ENCODE peak calls at places on chromosomes 2 and 18, in nine cellular contexts. J is A549, G is HCT116, T is SK-N-SH, V is K562, D is endothelial cell of umbilical vein, E is GM12878, K is H1, W is HepG2. F is an unnamed sample.

GRCh38 chr2:23492941-23493340 is 108.0 kb downstream of the KLHL29 start:
- DNase-seq in E (no peak), G (no peak), D (no peak), V (no peak), J (no peak), W (no peak), K (no peak), T (no peak), F (peak)

GRCh38 chr2:75728614-75729419 is 18.1 kb upstream of the GCFC2 start:
- DNase-seq in G (no peak), J (no peak), E (no peak), D (no peak), W (no peak), K (no peak), V (no peak), T (peak), F (no peak)

GRCh38 chr2:11024010-11024615 is 112.4 kb downstream of the KCNF1 start:
- DNase-seq in D (no peak), E (no peak), T (no peak), W (peak), V (peak), J (no peak), G (no peak), K (no peak), F (no peak)

GRCh38 chr2:121412349-121412748 is 118.3 kb upstream of the RNU4ATAC start:
- DNase-seq in G (no peak), W (no peak), E (no peak), V (no peak), T (no peak), K (no peak), J (no peak), D (no peak), F (no peak)

GRCh38 chr2:65265090-65266045 is 37.7 kb downstream of the ACTR2 start:
- DNase-seq in T (peak), G (peak), E (peak), K (no peak), D (peak), J (peak), V (peak), W (peak), F (peak)

GRCh38 chr2:122960727-122961641 is 1064.1 kb upstream of the CNTNAP5 start:
- DNase-seq in J (no peak), K (no peak), V (no peak), T (no peak), G (no peak), E (no peak), W (no peak), D (no peak), F (no peak)

GRCh38 chr2:20738789-20739188 is 71.8 kb downstream of the GDF7 start:
- DNase-seq in V (no peak), K (no peak), G (no peak), J (no peak), D (no peak), T (no peak), E (no peak), W (no peak), F (no peak)

GRCh38 chr18:5600376-5601071 is 56.7 kb upstream of the EPB41L3 start:
- DNase-seq in D (peak), K (no peak), T (no peak), E (no peak), V (peak), W (peak), G (no peak), J (no peak), F (peak)

GRCh38 chr2:223950448-223951347 is 5.6 kb upstream of the WDFY1 start:
- DNase-seq in G (no peak), V (no peak), W (no peak), J (no peak), K (no peak), T (no peak), D (peak), E (no peak), F (no peak)

GRCh38 chr2:201466050-201466660 is 14.6 kb downstream of the STRADB start:
- DNase-seq in J (no peak), V (no peak), K (no peak), T (no peak), W (no peak), D (peak), G (no peak), E (no peak), F (no peak)

GRCh38 chr2:1503471-1504310 is 90.4 kb downstream of the TPO start:
- DNase-seq in V (no peak), E (no peak), W (no peak), G (no peak), J (no peak), K (no peak), T (no peak), D (no peak), F (no peak)
- TF ChIP-seq MAX in V (no peak), E (no peak), W (no peak), G (no peak), J (no peak), K (no peak), T (no peak), D (no peak), F (no peak)

GRCh38 chr2:207950761-207951114 is 74.6 kb downstream of the PLEKHM3 start:
- DNase-seq in W (no peak), J (no peak), T (no peak), V (no peak), K (no peak), D (no peak), E (no peak), G (no peak), F (no peak)
- H3K4me3 ChIP-seq in W (no peak), J (no peak), T (no peak), V (no peak), K (peak), D (no peak), E (no peak), G (no peak), F (no peak)

GRCh38 chr2:9949992-9950520 is 1.4 kb upstream of the GRHL1 start:
- DNase-seq in J (no peak), V (no peak), G (no peak), K (no peak), T (no peak), W (no peak), D (no peak), E (no peak), F (no peak)

GRCh38 chr2:9951522-9952285 is at the start of gene GRHL1:
- DNase-seq in J (peak), T (peak), G (peak), V (peak), K (peak), D (peak), E (peak), W (peak), F (peak)

GRCh38 chr2:9949239-9949991 is 2.1 kb upstream of the GRHL1 start:
- DNase-seq in W (no peak), D (no peak), J (no peak), G (no peak), T (no peak), V (no peak), E (no peak), K (no peak), F (no peak)

GRCh38 chr2:9951272-9951521 is 296 bp upstream of the GRHL1 start:
- DNase-seq in T (no peak), V (no peak), K (no peak), D (no peak), W (no peak), J (no peak), G (no peak), E (no peak), F (no peak)

DNA sequence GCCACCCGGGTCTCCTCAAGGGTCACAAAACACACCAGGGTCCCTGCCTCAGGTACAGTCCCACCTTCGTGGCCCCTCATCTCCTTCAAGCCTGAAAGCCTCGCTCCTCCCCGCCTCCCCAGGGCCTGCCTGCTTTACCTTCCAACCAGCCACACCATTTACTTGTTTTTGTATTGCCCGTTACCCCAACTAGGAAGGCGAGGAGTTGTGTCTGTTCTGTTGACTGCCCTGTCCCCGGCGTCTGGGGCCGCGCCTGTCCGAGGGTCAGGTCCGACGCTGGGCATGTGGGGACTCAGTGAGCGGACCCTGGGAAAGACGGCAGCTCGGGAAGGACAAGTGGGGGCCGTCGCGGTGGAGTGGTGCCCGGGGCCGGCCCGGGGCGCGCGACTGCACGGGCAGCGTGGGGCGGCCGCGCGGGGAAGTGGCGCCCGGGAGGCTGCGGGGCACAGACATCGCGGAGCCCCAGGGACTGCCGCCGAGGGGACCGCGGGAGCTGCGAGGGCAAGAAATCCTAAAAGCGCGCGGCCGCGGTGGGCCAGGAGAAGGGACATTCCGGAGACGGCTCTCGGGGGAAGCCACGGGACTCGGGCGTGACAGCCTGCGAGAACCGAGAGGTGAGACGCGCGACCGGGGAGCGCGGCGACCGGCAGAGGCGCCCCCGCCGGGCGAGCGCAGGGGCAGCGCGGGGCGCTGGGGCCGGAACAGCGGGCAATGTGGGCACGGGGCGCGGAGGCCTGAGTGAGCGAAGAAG is 797 bp upstream of the GRHL1 start:
- DNase-seq in T (no peak), K (no peak), J (peak), G (no peak), W (no peak), D (peak), E (no peak), V (peak), F (no peak)
- TF ChIP-seq MAX in T (no peak), K (no peak), J (no peak), G (no peak), W (peak), D (no peak), E (no peak), V (peak), F (no peak)

GRCh38 chr18:3914116-3914515 is 464.1 kb downstream of the TGIF1 start:
- DNase-seq in V (no peak), G (no peak), T (no peak), D (no peak), E (no peak), K (no peak), W (no peak), J (no peak), F (no peak)
- H3K4me3 ChIP-seq in V (no peak), G (no peak), T (no peak), D (no peak), E (no peak), K (no peak), W (no peak), J (no peak), F (no peak)

GRCh38 chr2:101082993-101083392 is 68.2 kb downstream of the TBC1D8 start:
- DNase-seq in V (no peak), W (no peak), E (no peak), T (no peak), K (no peak), D (no peak), J (no peak), G (no peak), F (no peak)

GRCh38 chr2:101087638-101088037 is 63.5 kb downstream of the TBC1D8 start:
- DNase-seq in E (no peak), W (no peak), J (no peak), K (no peak), D (no peak), V (no peak), G (no peak), T (no peak), F (no peak)

GRCh38 chr2:101081508-101081907 is 69.7 kb downstream of the TBC1D8 start:
- DNase-seq in G (no peak), W (no peak), V (no peak), D (no peak), K (no peak), E (no peak), J (no peak), T (no peak), F (peak)

GRCh38 chr2:101080214-101081068 is 70.7 kb downstream of the TBC1D8 start:
- DNase-seq in V (no peak), W (no peak), T (no peak), D (no peak), K (no peak), E (no peak), G (no peak), J (peak), F (no peak)

DNA sequence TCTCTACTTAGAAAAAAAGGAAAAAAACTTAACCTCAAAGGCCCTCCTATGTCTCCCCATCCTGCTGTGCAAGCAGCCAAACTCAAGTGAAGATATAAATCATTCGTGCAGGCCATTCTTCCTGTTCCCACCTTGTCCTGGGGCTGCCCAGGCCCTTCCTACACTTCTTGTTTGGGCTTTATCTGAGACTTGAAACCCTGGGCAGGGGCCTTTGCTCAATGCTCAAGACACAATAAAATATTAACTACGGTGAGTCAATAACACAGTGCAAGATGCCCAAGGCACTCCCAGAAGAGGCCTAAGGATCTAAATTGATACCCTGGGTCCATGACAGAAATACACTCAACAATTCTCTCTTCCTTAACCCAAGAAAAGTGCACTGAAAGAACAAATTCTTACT is 67.6 kb downstream of the TBC1D8 start:
- DNase-seq in J (no peak), K (no peak), E (no peak), W (no peak), D (no peak), V (no peak), T (no peak), G (no peak), F (no peak)
- TF ChIP-seq MAX in J (no peak), K (no peak), E (no peak), W (no peak), D (no peak), V (no peak), T (no peak), G (no peak), F (no peak)

DNA sequence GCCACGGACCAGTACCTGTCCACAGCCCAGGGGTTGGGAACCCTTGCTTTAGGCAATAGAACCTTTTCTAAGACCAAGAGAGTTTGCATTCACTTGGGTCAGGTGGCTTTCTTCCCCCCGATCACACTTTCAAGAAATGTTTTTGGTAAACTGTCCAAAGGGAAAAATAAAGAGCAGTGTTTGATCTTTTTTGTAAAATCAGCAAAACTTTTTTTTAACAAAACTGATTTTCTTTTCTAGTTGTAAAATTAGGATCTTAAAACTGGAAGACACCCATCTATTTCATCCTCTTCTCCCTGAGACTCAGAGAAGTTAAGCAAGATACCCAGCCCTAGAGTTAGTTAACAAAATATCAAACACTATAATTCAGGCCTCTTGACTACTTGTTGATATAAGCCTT is 6.1 kb upstream of the SESTD1 start:
- DNase-seq in D (no peak), W (no peak), V (no peak), T (no peak), K (no peak), J (no peak), G (no peak), E (no peak), F (no peak)
- H3K4me3 ChIP-seq in D (no peak), W (no peak), V (no peak), T (no peak), K (no peak), J (no peak), G (no peak), E (no peak), F (no peak)

GRCh38 chr2:177264209-177264538 is 353 bp downstream of the NFE2L2 start:
- DNase-seq in V (no peak), J (no peak), K (no peak), D (no peak), G (no peak), T (peak), E (no peak), W (no peak), F (peak)
- TF ChIP-seq MAX in V (no peak), J (no peak), K (no peak), D (no peak), G (peak), T (no peak), E (no peak), W (no peak), F (no peak)

DNA sequence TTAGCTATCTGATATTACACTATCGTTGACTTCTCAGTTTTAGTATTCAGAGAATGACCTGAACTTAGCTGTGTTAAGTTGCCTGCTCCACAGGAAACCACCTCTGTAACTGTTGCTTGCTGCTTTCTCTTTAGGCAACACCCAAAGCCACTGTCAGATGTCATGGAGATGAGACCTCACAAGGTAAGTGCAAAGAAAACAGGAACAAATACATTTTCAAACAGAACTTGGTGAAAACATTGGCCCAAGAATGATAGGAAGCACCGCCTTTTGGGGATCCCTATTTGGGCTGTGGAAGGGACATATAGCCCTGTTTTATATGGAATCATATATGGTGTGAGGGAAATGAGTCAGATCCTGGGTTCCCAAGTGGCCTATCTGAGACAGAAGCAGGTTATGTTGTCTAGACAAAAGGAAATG is 143.4 kb downstream of the UBE2E3 start:
- DNase-seq in W (no peak), V (no peak), E (peak), D (peak), K (no peak), T (no peak), G (no peak), J (no peak), F (peak)
- H3K4me3 ChIP-seq in W (no peak), V (no peak), E (peak), D (no peak), K (no peak), T (no peak), G (no peak), J (no peak), F (no peak)

GRCh38 chr2:16588565-16588964 is 77.1 kb downstream of the CYRIA start:
- DNase-seq in V (no peak), K (no peak), W (no peak), D (no peak), J (no peak), E (no peak), G (no peak), T (no peak), F (no peak)
- TF ChIP-seq MAX in V (no peak), K (no peak), W (no peak), D (no peak), J (no peak), E (no peak), G (no peak), T (no peak), F (no peak)